ENCODE peak calls at places on chromosomes 12 and 14, in five cellular contexts. S is nephron progenitor cell, G is right lobe of liver, C is Calu3, V is progenitor cell of endocrine pancreas. Y is an unnamed sample.
A peak's percentile ranks its signal among the peaks of the same experiment; 100 is the strongest.

GRCh38 chr14:73943083-73943482 is 6.8 kb downstream of the FAM161B start:
- DNase-seq in S (no peak), V (no peak), C (no peak), G (no peak), Y (no peak)

GRCh38 chr14:96052541-96053105 is 13.5 kb downstream of the C14orf132 start:
- DNase-seq in C (no peak), V (no peak), G (no peak), S (no peak), Y (no peak)

GRCh38 chr14:68975667-68976066 is 3.4 kb downstream of the ACTN1 start:
- DNase-seq in S (no peak), V (no peak), G (no peak), C (no peak), Y (no peak)

GRCh38 chr12:115835445-115835844 is 442.0 kb downstream of the MED13L start:
- DNase-seq in G (no peak), C (no peak), S (no peak), V (no peak), Y (no peak)

GRCh38 chr14:101553931-101554330 is 7.4 kb upstream of the DIO3 start:
- DNase-seq in V (no peak), C (no peak), G (no peak), S (no peak), Y (no peak)

GRCh38 chr14:36057452-36058142 is 118.9 kb downstream of the PTCSC3 start:
- DNase-seq in S (no peak), V (no peak), G (no peak), C (peak; percentile 38), Y (no peak)

GRCh38 chr12:116673713-116674112 is 64.2 kb downstream of the SPRING1 start:
- DNase-seq in S (no peak), C (no peak), G (no peak), V (no peak), Y (no peak)

GRCh38 chr12:7093892-7094291 is 1.6 kb upstream of the C1R start:
- DNase-seq in C (no peak), S (no peak), G (no peak), V (no peak), Y (no peak)

GRCh38 chr12:89707623-89707991 is 1.0 kb downstream of the ATP2B1 start:
- DNase-seq in G (peak; percentile 61), C (peak; percentile 8), V (peak; percentile 24), S (peak; percentile 59), Y (peak; percentile 15)

GRCh38 chr14:32657081-32657480 is 281.6 kb upstream of the NPAS3 start:
- DNase-seq in V (no peak), G (no peak), C (no peak), S (no peak), Y (no peak)

GRCh38 chr12:46145881-46146280 is 123.0 kb downstream of the SLC38A1 start:
- DNase-seq in C (no peak), S (no peak), G (no peak), V (no peak), Y (no peak)

GRCh38 chr12:25313591-25313990 is 62.9 kb upstream of the KRAS start:
- DNase-seq in G (no peak), S (no peak), V (no peak), C (no peak), Y (no peak)

GRCh38 chr14:50813544-50813863 is 17.5 kb downstream of the NIN start:
- DNase-seq in S (no peak), C (no peak), V (no peak), G (no peak), Y (no peak)

GRCh38 chr14:75886661-75887348 is 95.0 kb downstream of the TGFB3 start:
- DNase-seq in G (no peak), C (no peak), V (no peak), S (no peak), Y (no peak)

GRCh38 chr14:75880512-75880911 is 101.3 kb downstream of the TGFB3 start:
- DNase-seq in G (no peak), S (no peak), C (no peak), V (no peak), Y (no peak)

GRCh38 chr14:75881986-75882385 is 99.8 kb downstream of the TGFB3 start:
- DNase-seq in S (no peak), C (no peak), V (no peak), G (no peak), Y (no peak)

GRCh38 chr14:75885829-75886228 is 96.0 kb downstream of the TGFB3 start:
- DNase-seq in C (no peak), G (no peak), V (no peak), S (no peak), Y (no peak)

DNA sequence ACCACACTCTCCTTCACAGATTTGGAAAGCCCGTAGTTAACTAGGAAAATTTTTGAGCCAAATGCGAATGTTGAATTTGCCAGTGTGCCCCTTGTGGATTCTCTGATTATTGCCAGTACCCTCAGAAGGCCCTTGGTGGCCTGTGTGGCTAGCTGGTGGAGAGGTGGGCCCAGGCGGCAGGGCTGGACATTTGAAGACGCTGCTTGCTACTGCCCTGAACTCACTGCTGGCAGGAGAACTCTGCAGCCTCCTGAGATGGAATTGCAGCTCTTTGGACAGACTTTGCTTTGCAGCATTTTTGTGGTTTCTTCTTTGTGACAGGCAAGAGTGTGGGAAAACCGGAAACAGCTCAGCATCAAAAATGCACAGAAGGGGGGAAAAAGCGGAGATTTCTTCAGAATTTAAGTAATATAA is 97.6 kb downstream of the TGFB3 start:
- DNase-seq in C (no peak), S (no peak), G (no peak), V (no peak), Y (no peak)
- TF ChIP-seq CTCF in C (no peak), S (no peak), G (no peak), V (peak; percentile 32), Y (no peak)

DNA sequence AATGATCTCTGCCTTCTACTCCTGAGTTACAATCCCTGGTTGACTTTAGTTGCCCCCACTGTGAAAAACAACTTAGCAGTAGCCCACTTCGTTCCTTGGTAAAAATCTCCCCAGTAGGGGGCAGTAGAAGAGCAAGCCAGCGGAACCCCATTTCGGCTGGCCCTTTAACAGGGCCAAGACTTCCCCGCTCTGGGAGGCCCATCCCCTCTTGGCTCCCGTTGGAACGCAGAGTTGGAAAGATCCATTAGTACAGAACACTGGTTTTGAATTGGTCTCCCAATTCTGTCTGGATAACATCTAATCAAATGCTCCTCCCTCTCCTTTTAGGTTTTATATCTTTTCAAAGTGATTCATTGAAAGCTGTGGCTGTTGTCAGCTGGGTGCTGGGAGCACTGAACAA is 1133.3 kb downstream of the BCL11B start:
- DNase-seq in V (no peak), C (peak; percentile 4), G (no peak), S (peak; percentile 54), Y (peak; percentile 19)
- TF ChIP-seq CTCF in V (peak; percentile 68), C (peak; percentile 26), G (no peak), S (peak; percentile 79), Y (peak; percentile 30)

GRCh38 chr14:52683985-52684520 is 11.3 kb downstream of the ERO1A start:
- DNase-seq in S (no peak), V (no peak), G (no peak), C (no peak), Y (no peak)

DNA sequence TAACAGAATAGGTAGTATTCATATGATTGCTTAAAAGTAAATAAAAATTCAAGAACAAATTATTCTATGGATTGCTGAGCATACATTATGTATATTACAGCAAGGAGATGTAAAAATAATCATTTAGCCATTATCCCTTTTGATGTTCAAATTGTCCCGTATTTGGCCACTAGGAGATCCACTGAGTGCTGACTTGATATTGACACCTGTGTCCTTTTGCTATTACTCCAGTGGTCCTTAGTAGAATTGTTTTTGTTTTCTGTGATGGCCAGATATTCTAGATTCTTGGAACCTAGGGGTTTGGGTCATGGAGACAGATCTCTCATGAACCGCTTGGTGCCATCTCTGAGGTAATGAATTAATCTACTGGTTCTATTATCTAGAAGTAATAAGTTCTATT is 16.8 kb downstream of the ERO1A start:
- DNase-seq in C (no peak), G (no peak), V (no peak), S (no peak), Y (no peak)
- TF ChIP-seq CTCF in C (peak; percentile 14), G (peak; percentile 40), V (peak; percentile 50), S (peak; percentile 32), Y (no peak)

DNA sequence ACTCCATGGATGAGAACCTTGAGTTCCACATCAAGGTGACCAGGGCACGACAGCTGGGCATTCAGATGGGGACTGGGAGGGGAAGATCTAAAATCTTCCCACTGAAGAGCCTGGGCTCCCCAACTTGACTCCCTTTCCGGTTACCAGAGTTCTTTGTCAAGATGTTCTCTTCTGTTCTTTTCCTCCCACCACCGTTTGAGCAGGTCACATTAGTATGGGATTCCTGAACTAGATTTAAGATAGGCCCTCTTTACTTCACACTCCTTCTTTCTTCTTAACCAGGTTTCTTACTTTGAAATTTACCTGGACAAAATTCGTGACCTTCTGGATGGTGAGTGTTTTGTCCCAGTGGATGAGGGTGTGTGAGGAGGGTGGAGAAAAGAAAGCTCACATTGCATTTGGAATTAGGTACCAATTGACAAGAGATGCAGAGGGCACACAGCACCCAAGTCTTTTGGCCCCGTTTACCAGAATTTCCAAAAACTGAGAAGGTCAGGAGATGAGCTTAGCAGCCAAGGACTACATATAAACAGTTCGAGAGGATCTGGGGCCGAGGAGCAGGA is 14.4 kb downstream of the KIF5A start:
- DNase-seq in S (no peak), V (no peak), C (no peak), G (no peak), Y (no peak)
- TF ChIP-seq CTCF in S (no peak), V (no peak), C (no peak), G (no peak), Y (no peak)

DNA sequence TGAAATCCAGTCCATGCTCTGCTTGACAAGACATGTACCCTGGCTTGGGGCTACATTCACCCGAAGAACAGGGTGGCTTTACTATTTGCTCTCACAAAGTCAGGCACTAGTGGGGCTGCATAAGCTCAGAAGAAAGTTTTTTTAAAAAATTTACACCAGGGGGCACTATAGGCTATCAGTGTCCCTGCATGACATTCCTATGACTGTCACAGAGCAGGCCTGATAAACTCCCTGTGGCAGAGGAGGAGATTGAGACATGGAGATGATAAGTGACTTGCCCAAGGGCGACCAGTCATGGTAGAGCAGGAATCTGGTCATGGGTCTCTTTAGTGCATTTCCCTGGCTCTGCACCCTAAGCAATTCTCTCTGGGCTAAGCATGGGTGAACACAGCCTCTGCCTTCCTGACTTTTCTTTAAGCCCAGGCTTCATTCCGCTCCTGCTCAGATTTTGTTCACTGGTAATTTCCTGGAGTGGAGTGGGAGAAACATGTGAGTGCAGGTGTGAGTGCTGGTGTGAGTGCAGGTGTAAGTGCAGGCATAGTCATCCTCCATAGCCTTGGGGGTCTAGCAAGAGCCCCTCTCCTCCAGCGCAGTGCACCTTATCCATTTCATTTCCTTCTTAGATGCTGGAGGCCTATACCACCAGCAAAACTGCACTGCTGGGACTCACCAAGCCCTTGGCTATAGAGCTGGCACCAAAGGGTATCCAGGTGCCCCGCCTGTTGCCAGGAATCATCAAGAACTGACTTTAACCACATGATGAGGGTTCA is 91.6 kb downstream of the DHRS2 start:
- DNase-seq in C (peak; percentile 23), G (no peak), S (no peak), V (no peak), Y (peak; percentile 47)
- TF ChIP-seq CTCF in C (peak; percentile 25), G (peak; percentile 43), S (peak; percentile 10), V (peak; percentile 38), Y (no peak)

GRCh38 chr14:26729851-26730250 is 132.0 kb upstream of the NOVA1 start:
- DNase-seq in G (no peak), S (no peak), C (no peak), V (no peak), Y (no peak)

GRCh38 chr14:26735811-26736210 is 138.0 kb upstream of the NOVA1 start:
- DNase-seq in S (no peak), C (no peak), V (no peak), G (no peak), Y (no peak)

GRCh38 chr14:26730929-26731618 is 133.2 kb upstream of the NOVA1 start:
- DNase-seq in V (peak; percentile 8), G (no peak), S (peak; percentile 42), C (no peak), Y (no peak)
- TF ChIP-seq CTCF in V (peak; percentile 60), G (no peak), S (peak; percentile 53), C (no peak), Y (no peak)